ENCODE peak calls at places on chromosomes 4 and X, in five cellular contexts. U is GM13976, C is AG09319, A is glutamatergic neuron, H is HFF-Myc. M is an unnamed sample.

GRCh38 chrX:119698835-119699234 is 5.9 kb upstream of the SEPTIN6 start:
- DNase-seq in U (peak), C (peak), A (no peak), H (no peak), M (no peak)

GRCh38 chr4:143773998-143774898 is 73.8 kb upstream of the FREM3 start:
- DNase-seq in U (peak), C (peak), A (peak), H (peak), M (no peak)

GRCh38 chrX:17380221-17380620 is 5.2 kb downstream of the NHS start:
- DNase-seq in U (no peak), C (no peak), A (no peak), H (no peak), M (no peak)

GRCh38 chrX:27598312-27598711 is 8.2 kb downstream of the DCAF8L2 start:
- DNase-seq in U (no peak), C (no peak), A (no peak), H (no peak), M (no peak)

GRCh38 chr4:141768954-141769353 is 132.6 kb downstream of the IL15 start:
- DNase-seq in U (no peak), C (peak), A (no peak), H (peak), M (peak)

GRCh38 chrX:108117988-108118387 is 26.4 kb downstream of the ATG4A start:
- DNase-seq in U (no peak), C (no peak), A (no peak), H (no peak), M (no peak)

GRCh38 chrX:44063611-44064010 is 90.4 kb upstream of the NDP start:
- DNase-seq in U (no peak), C (no peak), A (no peak), H (no peak), M (no peak)

GRCh38 chrX:134936542-134936941 is 54.2 kb upstream of the SMIM10 start:
- DNase-seq in U (no peak), C (no peak), A (no peak), H (no peak), M (peak)

GRCh38 chr4:87716350-87717041 is 66.4 kb downstream of the DMP1 start:
- DNase-seq in U (no peak), C (no peak), A (no peak), H (no peak), M (no peak)

GRCh38 chr4:76459291-76459723 is 24.3 kb downstream of the SHROOM3 start:
- DNase-seq in U (no peak), C (no peak), A (no peak), H (no peak), M (peak)

GRCh38 chr4:148043990-148044645 is 312.2 kb downstream of the ARHGAP10 start:
- DNase-seq in U (no peak), C (no peak), A (no peak), H (no peak), M (no peak)

GRCh38 chr4:68209003-68209402 is 36.5 kb downstream of the TMPRSS11B start:
- DNase-seq in U (no peak), C (no peak), A (no peak), H (no peak), M (no peak)

GRCh38 chr4:129355529-129355928 is 259.6 kb downstream of the C4orf33 start:
- DNase-seq in U (no peak), C (no peak), A (no peak), H (no peak), M (no peak)

GRCh38 chr4:114180481-114180880 is 201.0 kb upstream of the ARSJ start:
- DNase-seq in U (no peak), C (peak), A (peak), H (peak), M (peak)
- TF ChIP-seq CTCF in U (no peak), C (peak), A (no peak), H (peak), M (peak)

GRCh38 chr4:118683513-118683912 is 1.7 kb upstream of the METTL14 start:
- DNase-seq in U (no peak), C (no peak), A (no peak), H (no peak), M (no peak)

GRCh38 chr4:118680808-118681207 is 4.4 kb upstream of the METTL14 start:
- DNase-seq in U (no peak), C (no peak), A (no peak), H (no peak), M (no peak)

GRCh38 chr4:118684873-118685811 is at the start of gene METTL14:
- DNase-seq in U (peak), C (peak), A (peak), H (peak), M (peak)

DNA sequence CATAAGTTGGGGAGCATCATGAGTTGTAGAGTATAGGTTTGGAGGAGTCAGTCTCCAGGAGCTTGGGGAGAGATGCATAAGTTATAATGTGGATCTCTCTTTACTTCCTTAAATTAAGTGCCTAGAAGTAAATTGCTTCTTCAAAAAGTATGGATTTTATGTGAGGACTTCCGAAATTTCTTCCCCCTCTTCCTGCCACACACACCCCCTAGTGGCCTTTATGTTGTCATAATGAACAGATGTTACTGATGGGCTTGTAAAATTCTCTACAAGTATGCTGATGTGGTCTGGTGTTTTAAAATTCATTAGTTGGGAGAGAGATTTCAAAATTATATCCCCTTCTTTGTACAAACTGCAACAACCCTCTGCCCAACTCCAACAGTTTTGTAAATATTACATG is 2.3 kb upstream of the METTL14 start:
- DNase-seq in U (no peak), C (no peak), A (no peak), H (peak), M (no peak)
- TF ChIP-seq CTCF in U (peak), C (peak), A (peak), H (peak), M (peak)

GRCh38 chr4:179307297-179308136 is 1865.3 kb upstream of the AGA start:
- DNase-seq in U (peak), C (no peak), A (peak), H (no peak), M (no peak)
- TF ChIP-seq CTCF in U (peak), C (peak), A (peak), H (peak), M (peak)

GRCh38 chr4:116358633-116359222 is 726.6 kb downstream of the TRAM1L1 start:
- DNase-seq in U (peak), C (peak), A (peak), H (peak), M (no peak)
- TF ChIP-seq CTCF in U (peak), C (peak), A (peak), H (peak), M (peak)

DNA sequence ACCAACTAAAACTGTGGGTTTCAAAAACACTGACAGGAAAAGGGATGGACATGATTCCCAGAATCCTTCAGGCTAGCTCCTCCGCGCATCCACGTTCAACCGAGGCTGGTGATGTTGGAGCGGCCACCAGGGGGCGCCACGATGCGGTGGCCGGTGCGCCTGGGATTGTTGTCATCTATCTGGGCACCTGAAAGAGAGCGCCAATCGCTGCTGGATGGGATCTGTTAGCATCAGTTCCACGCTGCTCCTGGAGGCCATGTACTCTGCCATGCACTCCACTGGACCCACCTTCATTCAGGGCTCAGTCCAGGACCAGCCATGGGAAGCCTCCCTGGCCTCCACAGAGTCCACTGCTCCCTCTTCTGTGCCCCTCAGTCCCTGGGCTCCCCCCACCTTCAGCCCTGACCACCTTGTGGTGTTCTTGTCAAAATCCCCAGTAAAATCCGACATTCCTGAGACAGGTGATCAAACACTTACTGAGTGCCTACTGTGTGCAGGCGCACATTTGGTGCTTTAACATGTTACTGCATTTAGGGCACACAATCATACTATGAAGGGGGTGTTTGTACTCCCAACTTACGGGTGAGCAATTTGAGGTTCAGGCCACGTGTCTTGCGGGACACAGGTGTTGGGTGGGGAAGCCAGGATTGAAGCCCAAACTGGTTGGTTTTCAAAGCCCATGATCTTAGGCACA is 71.1 kb downstream of the CRMP1 start:
- DNase-seq in U (no peak), C (no peak), A (peak), H (no peak), M (no peak)
- TF ChIP-seq CTCF in U (peak), C (peak), A (peak), H (peak), M (peak)

GRCh38 chr4:2387829-2388228 is 30.6 kb downstream of the ZFYVE28 start:
- DNase-seq in U (no peak), C (no peak), A (no peak), H (no peak), M (no peak)
- TF ChIP-seq CTCF in U (no peak), C (no peak), A (no peak), H (no peak), M (no peak)

DNA sequence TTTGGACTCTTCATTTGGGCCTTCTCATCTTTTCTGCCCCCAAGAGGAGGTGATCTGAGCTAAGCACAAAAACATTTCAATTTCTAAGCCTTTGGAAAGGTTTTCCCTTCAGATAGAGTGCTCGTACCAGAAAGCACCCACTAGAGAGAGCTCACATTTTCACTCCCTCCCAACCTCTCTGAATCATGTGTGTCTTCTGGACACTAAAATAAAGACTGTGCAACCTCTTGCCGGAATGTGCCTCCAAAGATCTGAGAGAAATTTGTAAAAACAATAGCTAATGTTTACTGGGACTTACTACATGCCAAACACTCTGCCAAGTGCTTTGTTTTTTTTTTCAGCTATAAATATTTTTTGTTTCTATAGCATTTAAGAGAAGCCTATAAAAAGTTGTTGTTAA is 120.6 kb upstream of the LNX1 start:
- DNase-seq in U (no peak), C (no peak), A (no peak), H (no peak), M (no peak)
- TF ChIP-seq CTCF in U (no peak), C (no peak), A (no peak), H (no peak), M (no peak)

GRCh38 chrX:53714580-53715335 is 28.2 kb upstream of the HUWE1 start:
- DNase-seq in U (peak), C (no peak), A (no peak), H (peak), M (no peak)
- TF ChIP-seq CTCF in U (no peak), C (no peak), A (no peak), H (no peak), M (no peak)

DNA sequence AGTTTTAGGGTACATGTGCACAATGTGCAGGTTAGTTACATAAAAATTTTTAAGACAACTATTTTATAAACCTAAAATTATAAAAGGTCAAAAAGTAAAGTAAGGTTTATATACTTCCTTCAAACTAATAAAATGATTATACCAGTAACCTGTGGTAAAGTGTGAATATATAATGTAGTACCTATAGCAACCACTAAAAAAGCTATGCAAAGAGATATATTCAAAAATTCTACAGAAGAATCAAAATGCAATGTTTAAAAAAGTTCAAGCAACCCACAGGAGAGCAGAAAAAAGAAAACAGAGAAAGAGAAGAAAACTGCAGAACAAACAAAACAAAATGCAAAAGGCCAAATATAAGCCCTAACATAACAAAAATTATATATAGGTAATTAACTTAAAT is 379.5 kb upstream of the GALNTL6 start:
- DNase-seq in U (no peak), C (no peak), A (no peak), H (no peak), M (no peak)
- TF ChIP-seq CTCF in U (no peak), C (no peak), A (peak), H (no peak), M (no peak)

GRCh38 chr4:45741897-45742296 is 382.0 kb downstream of the GABRG1 start:
- DNase-seq in U (no peak), C (no peak), A (no peak), H (no peak), M (no peak)
- TF ChIP-seq CTCF in U (no peak), C (no peak), A (no peak), H (no peak), M (no peak)

M was measured in AG04449.